ENCODE peak calls at places on chromosomes 12 and 14, in eight cellular contexts. R is NCI-H1105; A is HEK293T; K is caudate nucleus; M is sciatic nerve; D is immature natural killer cell; E is KG1; L is CD8-positive, alpha-beta T cell. T is an unnamed sample.

GRCh38 chr14:104637546-104638003 is 33.0 kb upstream of the TMEM179 start:
- DNase-seq in L (no peak), A (no peak), E (no peak), M (no peak), D (no peak), R (no peak), K (no peak), T (no peak)

GRCh38 chr12:95693689-95694088 is 96.9 kb downstream of the NTN4 start:
- DNase-seq in D (no peak), M (no peak), A (no peak), L (no peak), R (no peak), K (no peak), E (no peak), T (no peak)

GRCh38 chr12:49201595-49202295 is 12.9 kb upstream of the TUBA1A start:
- DNase-seq in E (no peak), D (no peak), M (no peak), K (no peak), A (no peak), L (no peak), R (no peak), T (peak)

GRCh38 chr14:68199465-68200145 is 380.0 kb downstream of the RAD51B start:
- DNase-seq in M (no peak), D (no peak), E (no peak), R (no peak), A (no peak), L (no peak), K (no peak), T (no peak)

GRCh38 chr12:26629864-26630263 is 203.1 kb downstream of the ITPR2 start:
- DNase-seq in D (no peak), L (no peak), K (no peak), A (no peak), M (no peak), E (no peak), R (no peak), T (no peak)

GRCh38 chr12:47742253-47742825 is 16.3 kb downstream of the RAPGEF3 start:
- DNase-seq in L (peak), M (no peak), E (no peak), R (no peak), K (no peak), D (peak), A (peak), T (peak)

GRCh38 chr12:4556730-4557519 is 5.1 kb upstream of the DYRK4 start:
- DNase-seq in L (no peak), R (no peak), K (no peak), A (no peak), M (no peak), D (no peak), E (no peak), T (no peak)

GRCh38 chr12:122079038-122079531 is 529 bp downstream of the MLXIP start:
- DNase-seq in M (no peak), A (no peak), R (no peak), K (no peak), L (no peak), D (no peak), E (no peak), T (no peak)

GRCh38 chr12:57803317-57803893 is 15.1 kb downstream of the AVIL start:
- DNase-seq in L (peak), E (no peak), K (no peak), A (peak), R (peak), D (no peak), M (peak), T (peak)

GRCh38 chr14:78022059-78022458 is 148.1 kb upstream of the NRXN3 start:
- DNase-seq in K (no peak), L (peak), D (peak), E (peak), A (peak), M (peak), R (peak), T (peak)

GRCh38 chr14:103973354-103973753 is 31.0 kb upstream of the RD3L start:
- DNase-seq in L (no peak), A (no peak), R (no peak), K (no peak), M (no peak), D (no peak), E (no peak), T (no peak)

GRCh38 chr12:100720016-100720654 is 74.4 kb upstream of the ANO4 start:
- DNase-seq in D (no peak), A (no peak), M (no peak), K (no peak), L (no peak), E (no peak), R (no peak), T (no peak)